ENCODE peak calls at places on chromosome 16, in seven cellular contexts. P is HTR-8/SVneo; T is stimulated activated CD4-positive, alpha-beta T cell treated with anti-CD3 and anti-CD28 coated beads, Interleukin-1b, Interleukin-23, amount 100 ng/mL, for 24 hours; L is cardiac muscle cell; C is neural progenitor cell; W is heart left ventricle; I is AG08396. Y is an unnamed sample.

GRCh38 chr16:68446941-68447675 is 1.2 kb downstream of the SMPD3 start:
- DNase-seq in P (no peak), T (no peak), L (no peak), C (peak), W (no peak), I (no peak), Y (no peak)

GRCh38 chr16:67966549-67967182 is 1.8 kb downstream of the SLC12A4 start:
- DNase-seq in P (peak), T (no peak), L (peak), C (peak), W (peak), I (peak), Y (no peak)

GRCh38 chr16:73572135-73572534 is 524.2 kb upstream of the ZFHX3 start:
- DNase-seq in P (no peak), T (no peak), L (no peak), C (peak), W (peak), I (no peak), Y (no peak)

GRCh38 chr16:81446318-81447275 is 2.0 kb downstream of the CMIP start:
- DNase-seq in P (no peak), T (no peak), L (no peak), C (no peak), W (peak), I (peak), Y (no peak)

GRCh38 chr16:27805828-27806351 is 255.9 kb downstream of the KATNIP start:
- DNase-seq in P (no peak), T (no peak), L (no peak), C (no peak), W (no peak), I (no peak), Y (no peak)

GRCh38 chr16:54077412-54077821 is 209.2 kb downstream of the IRX3 start:
- DNase-seq in P (peak), T (no peak), L (peak), C (no peak), W (no peak), I (peak), Y (no peak)

GRCh38 chr16:12265168-12265567 is 288.6 kb downstream of the SNX29 start:
- DNase-seq in P (no peak), T (no peak), L (no peak), C (no peak), W (no peak), I (no peak), Y (no peak)

GRCh38 chr16:80580109-80580832 is 39.5 kb downstream of the DYNLRB2 start:
- DNase-seq in P (no peak), T (peak), L (peak), C (no peak), W (no peak), I (peak), Y (peak)

GRCh38 chr16:58264961-58265479 is 29.8 kb downstream of the PRSS54 start:
- DNase-seq in P (peak), T (no peak), L (peak), C (no peak), W (no peak), I (peak), Y (no peak)

GRCh38 chr16:50585331-50585776 is 37.2 kb downstream of the NKD1 start:
- DNase-seq in P (no peak), T (no peak), L (peak), C (no peak), W (peak), I (peak), Y (no peak)

GRCh38 chr16:89366561-89367537 is 123.5 kb downstream of the ANKRD11 start:
- DNase-seq in P (no peak), T (no peak), L (no peak), C (no peak), W (no peak), I (no peak), Y (no peak)

GRCh38 chr16:66135376-66135775 is 231.1 kb upstream of the CDH5 start:
- DNase-seq in P (no peak), T (no peak), L (peak), C (no peak), W (no peak), I (no peak), Y (no peak)

GRCh38 chr16:27703545-27703944 is 153.6 kb downstream of the KATNIP start:
- DNase-seq in P (no peak), T (no peak), L (peak), C (no peak), W (no peak), I (peak), Y (no peak)

GRCh38 chr16:6616746-6617145 is 715.9 kb upstream of the RBFOX1 start:
- DNase-seq in P (no peak), T (no peak), L (no peak), C (no peak), W (no peak), I (no peak), Y (no peak)

GRCh38 chr16:19231881-19232280 is 53.6 kb upstream of the CLEC19A start:
- DNase-seq in P (no peak), T (no peak), L (no peak), C (no peak), W (no peak), I (no peak), Y (no peak)

GRCh38 chr16:86685071-86685470 is 106.7 kb downstream of the FOXL1 start:
- DNase-seq in P (no peak), T (no peak), L (no peak), C (no peak), W (no peak), I (no peak), Y (no peak)

GRCh38 chr16:69150146-69150865 is 17.9 kb downstream of the UTP4 start:
- DNase-seq in P (peak), T (peak), L (peak), C (peak), W (no peak), I (peak), Y (peak)

GRCh38 chr16:88790312-88791150 is 5.5 kb upstream of the PIEZO1 start:
- DNase-seq in P (no peak), T (no peak), L (peak), C (no peak), W (no peak), I (no peak), Y (peak)

GRCh38 chr16:2775765-2776499 is 1.1 kb downstream of the ELOB start:
- DNase-seq in P (no peak), T (no peak), L (no peak), C (no peak), W (no peak), I (no peak), Y (no peak)

GRCh38 chr16:55045329-55046145 is 114.9 kb downstream of the IRX5 start:
- DNase-seq in P (no peak), T (no peak), L (no peak), C (no peak), W (no peak), I (no peak), Y (no peak)